ENCODE peak calls at places on chromosome 21, in seven cellular contexts. F is transverse colon, P is uterus, H is right lobe of liver, N is breast epithelium, R is adrenal gland, T is A549. K is an unnamed sample.

GRCh38 chr21:41766883-41767605 is at the start of gene RIPK4:
- DNase-seq in F (peak; percentile 89), P (no peak), H (peak; percentile 91), N (peak; percentile 91), R (no peak), T (peak; percentile 76), K (no peak)

GRCh38 chr21:20874202-20874601 is 124.0 kb upstream of the NCAM2 start:
- DNase-seq in F (no peak), P (no peak), H (no peak), N (no peak), R (no peak), T (no peak), K (no peak)

GRCh38 chr21:41725421-41726021 is 41.3 kb downstream of the RIPK4 start:
- DNase-seq in F (no peak), P (no peak), H (peak; percentile 54), N (no peak), R (no peak), T (no peak), K (no peak)

GRCh38 chr21:38227401-38227800 is 29.4 kb upstream of the KCNJ15 start:
- DNase-seq in F (no peak), P (no peak), H (no peak), N (no peak), R (no peak), T (no peak), K (no peak)

GRCh38 chr21:17491716-17492414 is 21.0 kb upstream of the CXADR start:
- DNase-seq in F (no peak), P (peak; percentile 28), H (no peak), N (no peak), R (peak; percentile 46), T (peak; percentile 56), K (no peak)

GRCh38 chr21:33026878-33027400 is 1.2 kb downstream of the OLIG2 start:
- DNase-seq in F (no peak), P (no peak), H (no peak), N (no peak), R (no peak), T (peak; percentile 21), K (no peak)

GRCh38 chr21:41446571-41446970 is 20.5 kb downstream of the MX1 start:
- DNase-seq in F (no peak), P (no peak), H (no peak), N (no peak), R (no peak), T (no peak), K (no peak)

GRCh38 chr21:18495553-18495952 is 92.0 kb upstream of the TMPRSS15 start:
- DNase-seq in F (no peak), P (no peak), H (no peak), N (no peak), R (no peak), T (no peak), K (no peak)

GRCh38 chr21:41133896-41134522 is 34.0 kb upstream of the BACE2 start:
- DNase-seq in F (no peak), P (no peak), H (no peak), N (no peak), R (no peak), T (peak; percentile 41), K (no peak)

GRCh38 chr21:17461014-17461413 is 51.8 kb upstream of the CXADR start:
- DNase-seq in F (no peak), P (peak; percentile 74), H (no peak), N (no peak), R (peak; percentile 64), T (peak; percentile 26), K (no peak)

GRCh38 chr21:29267666-29268065 is 31.1 kb upstream of the BACH1 start:
- DNase-seq in F (no peak), P (no peak), H (no peak), N (no peak), R (no peak), T (no peak), K (no peak)

GRCh38 chr21:39018730-39019129 is 164.5 kb downstream of the PSMG1 start:
- DNase-seq in F (no peak), P (no peak), H (no peak), N (no peak), R (no peak), T (no peak), K (no peak)

GRCh38 chr21:28193189-28193588 is 799.5 kb downstream of the LTN1 start:
- DNase-seq in F (no peak), P (no peak), H (no peak), N (no peak), R (no peak), T (no peak), K (no peak)

GRCh38 chr21:33760641-33761103 is 118.4 kb downstream of the ITSN1 start:
- DNase-seq in F (no peak), P (no peak), H (no peak), N (no peak), R (no peak), T (no peak), K (no peak)

GRCh38 chr21:32914424-32915070 is 111.2 kb upstream of the OLIG2 start:
- DNase-seq in F (no peak), P (no peak), H (no peak), N (no peak), R (no peak), T (no peak), K (no peak)

GRCh38 chr21:32886339-32886738 is 114.8 kb upstream of the PAXBP1 start:
- DNase-seq in F (no peak), P (no peak), H (no peak), N (no peak), R (no peak), T (peak; percentile 1), K (no peak)

GRCh38 chr21:43645414-43645891 is 13.8 kb downstream of the HSF2BP start:
- DNase-seq in F (peak; percentile 67), P (peak; percentile 42), H (no peak), N (no peak), R (peak; percentile 62), T (peak; percentile 90), K (peak; percentile 67)

GRCh38 chr21:42456457-42456856 is 39.6 kb downstream of the RSPH1 start:
- DNase-seq in F (peak; percentile 51), P (no peak), H (no peak), N (no peak), R (no peak), T (no peak), K (no peak)

GRCh38 chr21:42097860-42098259 is 26.7 kb downstream of the UMODL1 start:
- DNase-seq in F (peak; percentile 74), P (no peak), H (no peak), N (no peak), R (peak; percentile 85), T (peak; percentile 84), K (peak; percentile 38)

GRCh38 chr21:43644609-43645008 is 14.7 kb downstream of the HSF2BP start:
- DNase-seq in F (no peak), P (no peak), H (no peak), N (no peak), R (peak; percentile 43), T (peak; percentile 46), K (no peak)

GRCh38 chr21:41991659-41992058 is 18.5 kb downstream of the ZBTB21 start:
- DNase-seq in F (no peak), P (no peak), H (no peak), N (no peak), R (no peak), T (no peak), K (no peak)

GRCh38 chr21:42523211-42523610 is 9.6 kb downstream of the SLC37A1 start:
- DNase-seq in F (no peak), P (no peak), H (no peak), N (no peak), R (no peak), T (no peak), K (no peak)

GRCh38 chr21:37159949-37160348 is 86.9 kb downstream of the TTC3 start:
- DNase-seq in F (no peak), P (no peak), H (no peak), N (no peak), R (no peak), T (no peak), K (no peak)
- H3K27ac ChIP-seq in F (peak overlapping the region; percentile 66), P (no peak overlapping the region), H (no peak overlapping the region), N (no peak overlapping the region), R (no peak overlapping the region), T (no peak overlapping the region), K (no peak overlapping the region)

GRCh38 chr21:46000731-46001641 is 19.4 kb downstream of the COL6A1 start:
- DNase-seq in F (peak; percentile 11), P (peak; percentile 42), H (no peak), N (peak; percentile 49), R (peak; percentile 23), T (no peak), K (peak; percentile 15)

GRCh38 chr21:45998871-45999580 is 17.5 kb downstream of the COL6A1 start:
- DNase-seq in F (no peak), P (peak; percentile 20), H (no peak), N (peak; percentile 47), R (peak; percentile 16), T (no peak), K (no peak)

GRCh38 chr21:46001821-46002681 is 20.5 kb downstream of the COL6A1 start:
- DNase-seq in F (no peak), P (peak; percentile 34), H (peak; percentile 53), N (peak; percentile 45), R (peak; percentile 21), T (no peak), K (peak; percentile 14)

GRCh38 chr21:45999581-46000181 is 18.1 kb downstream of the COL6A1 start:
- DNase-seq in F (no peak), P (no peak), H (no peak), N (no peak), R (peak; percentile 18), T (no peak), K (no peak)

DNA sequence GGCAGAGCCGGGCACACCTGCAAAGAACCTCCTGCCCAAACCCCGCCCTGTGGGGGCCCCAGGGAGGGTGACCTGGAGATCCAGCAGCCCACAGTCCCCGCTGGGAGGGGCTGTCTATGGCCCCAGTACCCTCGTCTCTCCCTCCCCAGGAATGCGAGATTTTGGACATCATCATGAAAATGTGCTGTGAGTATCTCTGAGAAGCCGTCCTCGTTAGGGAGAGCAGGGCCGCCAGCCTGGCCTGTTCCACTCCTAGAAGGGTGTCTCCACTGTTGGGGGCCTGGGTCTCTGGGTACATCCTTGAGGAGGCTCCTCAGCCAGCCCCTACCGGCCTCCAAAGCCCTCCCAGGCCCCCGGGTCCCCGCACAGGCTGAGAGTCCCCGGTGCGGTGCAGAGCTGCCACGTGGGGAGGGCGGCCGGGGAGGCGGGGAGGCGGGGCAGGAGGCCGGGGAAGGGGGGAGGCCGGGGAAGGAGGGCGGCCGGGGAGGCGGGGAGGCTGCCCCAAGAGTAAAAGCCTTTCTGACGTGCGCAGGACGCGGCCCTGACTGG is 18.7 kb downstream of the COL6A1 start:
- DNase-seq in F (peak; percentile 10), P (peak; percentile 33), H (no peak), N (peak; percentile 36), R (peak; percentile 14), T (no peak), K (peak; percentile 15)
- TF ChIP-seq POLR2A in F (no peak), P (no peak), H (no peak), N (no peak), R (no peak), T (no peak), K (no peak)

DNA sequence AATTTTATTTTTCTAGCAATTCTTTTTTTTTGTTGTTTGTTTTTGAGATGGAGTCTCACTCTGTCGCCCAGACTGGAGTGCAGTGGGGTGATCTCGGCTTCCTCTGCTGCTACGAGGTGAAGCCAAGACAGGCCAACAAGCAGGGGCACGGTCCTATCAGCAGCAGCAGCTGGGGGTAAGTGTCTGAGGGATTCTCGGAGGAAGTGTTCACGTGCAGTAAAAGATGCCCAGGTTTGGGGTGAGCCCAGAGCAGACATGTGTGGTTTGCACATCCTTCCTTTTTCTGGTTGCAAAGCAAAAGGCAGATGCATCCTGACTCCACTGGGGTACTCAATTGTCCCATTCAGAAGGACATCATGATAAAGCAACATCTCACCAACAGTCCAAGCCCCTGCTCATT is 27.7 kb downstream of the PIGP start:
- DNase-seq in F (no peak), P (no peak), H (no peak), N (no peak), R (no peak), T (no peak), K (no peak)
- TF ChIP-seq CTCF in F (no peak), P (no peak), H (no peak), N (no peak), R (no peak), T (no peak), K (no peak)

GRCh38 chr21:14754259-14754604 is 208.1 kb upstream of the SAMSN1 start:
- DNase-seq in F (no peak), P (no peak), H (no peak), N (no peak), R (no peak), T (no peak), K (no peak)
- H3K27ac ChIP-seq in F (no peak overlapping the region), P (no peak overlapping the region), H (no peak overlapping the region), N (no peak overlapping the region), R (no peak overlapping the region), T (no peak overlapping the region), K (no peak overlapping the region)